ENCODE peak calls at places on chromosomes 4 and X, in ten cellular contexts. A, X, E, R, Q, M, J, P, F and D are unnamed samples.

GRCh38 chr4:173524218-173525117 is 5.6 kb downstream of the HAND2 start:
- DNase-seq in A (no peak), X (no peak), E (no peak), R (no peak), Q (no peak), M (no peak), J (no peak), P (no peak), F (no peak), D (no peak)

GRCh38 chr4:128371004-128371777 is 83.6 kb upstream of the PGRMC2 start:
- DNase-seq in A (no peak), X (no peak), E (no peak), R (no peak), Q (peak), M (peak), J (no peak), P (no peak), F (no peak), D (peak)

GRCh38 chr4:82381235-82381634 is 7.4 kb upstream of the HNRNPD start:
- DNase-seq in A (no peak), X (no peak), E (no peak), R (no peak), Q (no peak), M (no peak), J (no peak), P (no peak), F (no peak), D (no peak)

GRCh38 chr4:3719836-3720235 is 46.3 kb upstream of the ADRA2C start:
- DNase-seq in A (no peak), X (no peak), E (no peak), R (no peak), Q (no peak), M (no peak), J (no peak), P (no peak), F (no peak), D (no peak)

GRCh38 chr4:3877236-3877635 is 111.1 kb downstream of the ADRA2C start:
- DNase-seq in A (no peak), X (no peak), E (no peak), R (no peak), Q (no peak), M (peak), J (no peak), P (no peak), F (no peak), D (no peak)

GRCh38 chr4:2296621-2297601 is 35.0 kb upstream of the MXD4 start:
- DNase-seq in A (peak), X (no peak), E (peak), R (peak), Q (no peak), M (no peak), J (no peak), P (no peak), F (no peak), D (no peak)

GRCh38 chrX:132592880-132593279 is 104.0 kb upstream of the MBNL3 start:
- DNase-seq in A (no peak), X (no peak), E (peak), R (no peak), Q (peak), M (peak), J (no peak), P (no peak), F (no peak), D (peak)

GRCh38 chrX:7068939-7069367 is 78.6 kb upstream of the STS start:
- DNase-seq in A (no peak), X (no peak), E (no peak), R (peak), Q (no peak), M (no peak), J (no peak), P (no peak), F (no peak), D (no peak)

GRCh38 chrX:150715180-150715579 is 22.0 kb downstream of the MTMR1 start:
- DNase-seq in A (no peak), X (no peak), E (no peak), R (no peak), Q (no peak), M (peak), J (no peak), P (no peak), F (no peak), D (no peak)

GRCh38 chr4:13539047-13539720 is 5.1 kb downstream of the NKX3-2 start:
- DNase-seq in A (no peak), X (no peak), E (no peak), R (no peak), Q (no peak), M (peak), J (no peak), P (no peak), F (no peak), D (no peak)

GRCh38 chr4:163623787-163624186 is 129.3 kb downstream of the TMA16 start:
- DNase-seq in A (no peak), X (no peak), E (no peak), R (no peak), Q (no peak), M (no peak), J (no peak), P (no peak), F (no peak), D (no peak)

GRCh38 chrX:85084770-85085393 is 81.2 kb downstream of the APOOL start:
- DNase-seq in A (no peak), X (no peak), E (peak), R (peak), Q (peak), M (peak), J (no peak), P (no peak), F (no peak), D (peak)

GRCh38 chrX:10197597-10198210 is 40.9 kb downstream of the CLCN4 start:
- DNase-seq in A (no peak), X (peak), E (no peak), R (no peak), Q (no peak), M (no peak), J (no peak), P (no peak), F (no peak), D (no peak)

GRCh38 chr4:79987401-79987800 is 85.6 kb downstream of the ANTXR2 start:
- DNase-seq in A (no peak), X (no peak), E (no peak), R (no peak), Q (no peak), M (peak), J (no peak), P (no peak), F (no peak), D (peak)

GRCh38 chr4:2792711-2793577 is at the start of gene SH3BP2:
- DNase-seq in A (peak), X (peak), E (peak), R (peak), Q (no peak), M (peak), J (no peak), P (peak), F (peak), D (peak)

GRCh38 chr4:63620271-63620670 is 789.0 kb downstream of the TECRL start:
- DNase-seq in A (no peak), X (no peak), E (no peak), R (no peak), Q (no peak), M (no peak), J (no peak), P (no peak), F (no peak), D (no peak)

GRCh38 chr4:158121203-158121586 is 51.6 kb downstream of the GASK1B start:
- DNase-seq in A (no peak), X (peak), E (peak), R (no peak), Q (peak), M (peak), J (peak), P (no peak), F (no peak), D (peak)

GRCh38 chr4:154779362-154779947 is 1.6 kb upstream of the RBM46 start:
- DNase-seq in A (no peak), X (no peak), E (peak), R (no peak), Q (peak), M (peak), J (no peak), P (no peak), F (no peak), D (peak)

GRCh38 chr4:38162240-38162784 is 202.1 kb downstream of the PTTG2 start:
- DNase-seq in A (no peak), X (no peak), E (peak), R (no peak), Q (peak), M (peak), J (no peak), P (no peak), F (peak), D (peak)

DNA sequence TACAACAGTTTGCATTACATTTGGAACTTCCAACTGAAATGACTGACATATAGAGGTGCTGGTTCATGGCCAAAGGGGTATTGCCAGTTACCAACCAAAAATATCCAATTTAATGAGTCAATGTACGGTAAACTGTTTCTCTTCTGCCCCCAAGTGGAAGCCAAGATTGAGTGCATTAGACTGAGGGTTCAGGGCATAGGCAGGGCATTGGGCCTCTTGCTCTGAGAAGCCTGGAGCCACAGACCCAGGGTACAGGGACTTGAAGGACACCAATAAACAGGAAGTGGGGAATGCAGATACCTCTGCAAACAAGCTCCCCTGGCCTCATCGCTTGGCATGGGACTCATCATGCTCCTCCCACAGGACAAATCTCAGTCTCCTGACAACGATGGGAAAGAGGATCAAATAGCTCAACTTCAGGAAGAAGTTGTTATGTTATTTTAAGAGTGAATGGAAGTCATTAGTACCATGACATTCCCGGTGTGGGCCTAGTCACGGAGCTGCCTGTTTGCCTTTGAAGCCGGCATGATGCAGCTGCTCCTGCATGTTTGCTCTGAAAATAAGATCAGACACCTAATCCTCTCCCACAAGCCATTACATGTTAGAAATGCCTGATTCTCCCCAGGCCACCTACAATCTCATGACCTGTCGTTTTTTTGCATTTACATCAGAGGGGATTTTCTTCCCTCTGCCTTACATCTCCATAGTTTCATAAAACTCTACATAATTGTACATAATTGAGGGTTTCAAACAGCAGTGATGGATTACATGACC is 224.2 kb downstream of the RCHY1 start:
- DNase-seq in A (no peak), X (no peak), E (peak), R (peak), Q (peak), M (no peak), J (no peak), P (no peak), F (peak), D (peak)
- TF ChIP-seq CTCF in A (peak), X (peak), E (peak), R (peak), Q (peak), M (no peak), J (no peak), P (no peak), F (no peak), D (peak)

GRCh38 chrX:15600071-15600470 is 689 bp downstream of the ACE2 start:
- DNase-seq in A (no peak), X (no peak), E (no peak), R (no peak), Q (no peak), M (no peak), J (no peak), P (no peak), F (no peak), D (no peak)

GRCh38 chrX:15602761-15603160 is 2.0 kb upstream of the ACE2 start:
- DNase-seq in A (no peak), X (no peak), E (no peak), R (no peak), Q (no peak), M (no peak), J (no peak), P (no peak), F (no peak), D (no peak)

GRCh38 chrX:15601932-15602331 is 1.2 kb upstream of the ACE2 start:
- DNase-seq in A (no peak), X (no peak), E (peak), R (no peak), Q (no peak), M (no peak), J (no peak), P (no peak), F (no peak), D (no peak)

GRCh38 chrX:15598031-15598430 is 2.7 kb downstream of the ACE2 start:
- DNase-seq in A (no peak), X (no peak), E (no peak), R (no peak), Q (no peak), M (no peak), J (no peak), P (no peak), F (no peak), D (peak)

DNA sequence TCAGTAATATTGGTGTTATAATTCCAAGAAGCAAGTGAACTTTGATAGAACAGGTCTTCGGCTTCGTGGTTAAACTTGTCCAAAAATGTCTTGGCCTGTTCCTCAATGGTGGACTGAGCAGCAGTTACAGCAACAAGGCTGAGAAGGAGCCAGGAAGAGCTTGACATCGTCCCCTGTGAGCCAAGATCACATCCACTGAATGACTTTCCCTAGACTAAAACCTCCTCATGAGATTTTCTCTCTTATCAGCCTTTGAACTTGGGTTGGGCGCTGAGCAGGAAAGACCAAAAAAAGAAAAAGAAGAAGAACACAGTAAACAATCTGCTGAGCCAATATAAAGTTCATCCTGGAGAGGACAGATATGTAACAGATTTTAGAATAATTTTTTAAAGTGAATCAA is at the start of gene ACE2:
- DNase-seq in A (no peak), X (no peak), E (no peak), R (no peak), Q (no peak), M (no peak), J (no peak), P (no peak), F (no peak), D (no peak)
- H3K4me3 ChIP-seq in A (no peak), X (peak), E (no peak), R (peak), Q (no peak), M (no peak), J (no peak), P (no peak), F (no peak), D (no peak)

GRCh38 chrX:18441780-18442367 is 16.5 kb downstream of the CDKL5 start:
- DNase-seq in A (no peak), X (no peak), E (no peak), R (no peak), Q (no peak), M (no peak), J (no peak), P (no peak), F (no peak), D (no peak)
- TF ChIP-seq CTCF in A (no peak), X (no peak), E (no peak), R (no peak), Q (no peak), M (no peak), J (no peak), P (no peak), F (no peak), D (no peak)

DNA sequence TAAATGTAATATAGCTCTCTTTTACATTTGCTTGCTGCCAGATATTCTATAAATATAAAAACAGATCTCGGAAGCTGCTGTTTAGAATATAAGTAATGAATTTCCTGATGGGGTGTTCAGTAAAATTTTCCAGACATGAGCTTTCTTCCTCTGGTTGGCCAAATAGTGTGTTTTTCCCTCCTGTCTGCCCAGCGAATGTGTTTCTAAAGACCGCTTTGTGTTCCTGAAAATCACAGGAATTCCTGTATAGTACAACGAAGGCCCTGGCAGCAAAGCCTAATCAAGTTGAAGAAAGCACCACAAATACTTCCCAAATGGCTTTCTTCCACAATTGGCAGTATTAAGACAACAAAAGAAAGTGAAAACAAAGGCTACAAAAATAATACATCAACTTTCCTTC is 494.1 kb downstream of the INPP4B start:
- DNase-seq in A (no peak), X (no peak), E (no peak), R (no peak), Q (no peak), M (no peak), J (no peak), P (no peak), F (no peak), D (peak)
- H3K4me3 ChIP-seq in A (no peak), X (no peak), E (no peak), R (no peak), Q (no peak), M (no peak), J (no peak), P (no peak), F (no peak), D (peak)

GRCh38 chrX:63889001-63889400 is 104.0 kb upstream of the ARHGEF9 start:
- DNase-seq in A (no peak), X (no peak), E (no peak), R (no peak), Q (peak), M (peak), J (peak), P (no peak), F (no peak), D (peak)
- TF ChIP-seq CTCF in A (no peak), X (no peak), E (no peak), R (no peak), Q (no peak), M (no peak), J (no peak), P (no peak), F (no peak), D (no peak)

GRCh38 chr4:35541888-35542213 is 702.5 kb downstream of the ARAP2 start:
- DNase-seq in A (no peak), X (no peak), E (no peak), R (no peak), Q (no peak), M (no peak), J (no peak), P (no peak), F (no peak), D (no peak)
- H3K4me3 ChIP-seq in A (no peak), X (no peak), E (no peak), R (no peak), Q (no peak), M (no peak), J (no peak), P (no peak), F (no peak), D (no peak)

GRCh38 chrX:38166478-38167083 is 54.1 kb downstream of the SRPX start:
- DNase-seq in A (no peak), X (no peak), E (peak), R (no peak), Q (peak), M (peak), J (no peak), P (no peak), F (no peak), D (peak)
- TF ChIP-seq CTCF in A (peak), X (peak), E (peak), R (peak), Q (peak), M (peak), J (peak), P (peak), F (no peak), D (peak)